ENCODE peak calls at places on chromosome X, in nine cellular contexts. S is foreskin keratinocyte; K is AG10803; D is CD4-positive, alpha-beta T cell; I is fibroblast of lung; L is astrocyte of the spinal cord; V is heart right ventricle; O is WERI-Rb-1; U is HFF-Myc. Q is an unnamed sample.

GRCh38 chrX:46327229-46328081 is 217.8 kb downstream of the ZNF674 start:
- DNase-seq in S (peak), K (peak), D (no peak), I (peak), L (peak), V (peak), O (no peak), U (no peak), Q (peak)

GRCh38 chrX:96182366-96182765 is 502.3 kb upstream of the DIAPH2 start:
- DNase-seq in S (peak), K (peak), D (no peak), I (peak), L (peak), V (no peak), O (peak), U (no peak), Q (peak)

GRCh38 chrX:23784487-23785301 is 1.7 kb downstream of the SAT1 start:
- DNase-seq in S (peak), K (peak), D (no peak), I (peak), L (peak), V (no peak), O (no peak), U (no peak), Q (no peak)

GRCh38 chrX:15056044-15056443 is 182.8 kb downstream of the MOSPD2 start:
- DNase-seq in S (peak), K (no peak), D (no peak), I (no peak), L (no peak), V (no peak), O (no peak), U (no peak), Q (no peak)

GRCh38 chrX:134625315-134625718 is 33.0 kb downstream of the PLAC1 start:
- DNase-seq in S (no peak), K (peak), D (no peak), I (peak), L (no peak), V (no peak), O (no peak), U (no peak), Q (no peak)

GRCh38 chrX:137565921-137566745 is at the start of gene ZIC3:
- DNase-seq in S (no peak), K (peak), D (no peak), I (peak), L (peak), V (peak), O (no peak), U (no peak), Q (peak)

GRCh38 chrX:16125520-16126149 is 2.3 kb downstream of the GRPR start:
- DNase-seq in S (no peak), K (no peak), D (no peak), I (no peak), L (no peak), V (no peak), O (no peak), U (no peak), Q (no peak)

GRCh38 chrX:40010550-40011364 is 87.0 kb downstream of the BCOR start:
- DNase-seq in S (no peak), K (no peak), D (no peak), I (no peak), L (no peak), V (no peak), O (peak), U (no peak), Q (peak)

GRCh38 chrX:17984415-17984814 is 123.3 kb upstream of the RAI2 start:
- DNase-seq in S (no peak), K (no peak), D (no peak), I (no peak), L (no peak), V (no peak), O (no peak), U (no peak), Q (no peak)

GRCh38 chrX:136425996-136426395 is 61.8 kb upstream of the BRS3 start:
- DNase-seq in S (no peak), K (no peak), D (no peak), I (no peak), L (no peak), V (no peak), O (no peak), U (no peak), Q (no peak)

GRCh38 chrX:122055450-122055849 is 1008.0 kb downstream of the GLUD2 start:
- DNase-seq in S (no peak), K (no peak), D (no peak), I (no peak), L (no peak), V (no peak), O (no peak), U (no peak), Q (no peak)

GRCh38 chrX:77936299-77936698 is 25.8 kb downstream of the ATP7A start:
- DNase-seq in S (no peak), K (no peak), D (no peak), I (no peak), L (no peak), V (no peak), O (no peak), U (no peak), Q (no peak)

GRCh38 chrX:9340619-9341304 is 124.1 kb upstream of the TBL1X start:
- DNase-seq in S (no peak), K (peak), D (peak), I (peak), L (no peak), V (peak), O (no peak), U (no peak), Q (peak)

GRCh38 chrX:47707031-47707780 is 48.2 kb upstream of the UXT start:
- DNase-seq in S (no peak), K (peak), D (no peak), I (peak), L (peak), V (no peak), O (peak), U (no peak), Q (no peak)

GRCh38 chrX:78665286-78665685 is 6.2 kb upstream of the RTL3 start:
- DNase-seq in S (no peak), K (peak), D (no peak), I (no peak), L (no peak), V (no peak), O (no peak), U (no peak), Q (no peak)

GRCh38 chrX:47706575-47706974 is 47.6 kb upstream of the UXT start:
- DNase-seq in S (peak), K (peak), D (no peak), I (peak), L (peak), V (no peak), O (no peak), U (no peak), Q (no peak)

GRCh38 chrX:19121898-19122640 is at the start of gene ADGRG2:
- DNase-seq in S (peak), K (peak), D (no peak), I (peak), L (peak), V (peak), O (peak), U (no peak), Q (peak)

GRCh38 chrX:52280812-52281211 is 88.0 kb upstream of the XAGE2 start:
- DNase-seq in S (no peak), K (no peak), D (no peak), I (no peak), L (no peak), V (no peak), O (no peak), U (no peak), Q (no peak)

GRCh38 chrX:105975382-105975781 is 63.1 kb downstream of the SERPINA7 start:
- DNase-seq in S (peak), K (no peak), D (no peak), I (peak), L (peak), V (no peak), O (no peak), U (no peak), Q (no peak)

GRCh38 chrX:126820700-126821420 is 1.3 kb downstream of the PRR32 start:
- DNase-seq in S (no peak), K (no peak), D (no peak), I (no peak), L (no peak), V (peak), O (no peak), U (no peak), Q (no peak)

GRCh38 chrX:120653000-120653399 is 23.1 kb upstream of the C1GALT1C1 start:
- DNase-seq in S (no peak), K (peak), D (no peak), I (no peak), L (no peak), V (no peak), O (peak), U (no peak), Q (no peak)

GRCh38 chrX:30308263-30309138 is 689 bp downstream of the NR0B1 start:
- DNase-seq in S (no peak), K (peak), D (no peak), I (peak), L (peak), V (no peak), O (peak), U (no peak), Q (peak)

GRCh38 chrX:50202539-50202938 is 1.7 kb upstream of the AKAP4 start:
- DNase-seq in S (peak), K (no peak), D (no peak), I (no peak), L (no peak), V (no peak), O (no peak), U (no peak), Q (no peak)

GRCh38 chrX:81577028-81577427 is 375.1 kb downstream of the SH3BGRL start:
- DNase-seq in S (no peak), K (no peak), D (no peak), I (no peak), L (no peak), V (no peak), O (no peak), U (no peak), Q (no peak)

GRCh38 chrX:130216312-130216711 is 44.5 kb downstream of the RAB33A start:
- DNase-seq in S (no peak), K (peak), D (no peak), I (peak), L (no peak), V (no peak), O (no peak), U (no peak), Q (no peak)

GRCh38 chrX:155179343-155179997 is 36.8 kb upstream of the VBP1 start:
- DNase-seq in S (peak), K (no peak), D (no peak), I (no peak), L (no peak), V (no peak), O (no peak), U (no peak), Q (no peak)

GRCh38 chrX:10047133-10047532 is 80.0 kb downstream of the CLDN34 start:
- DNase-seq in S (no peak), K (no peak), D (no peak), I (no peak), L (no peak), V (no peak), O (no peak), U (no peak), Q (no peak)

GRCh38 chrX:139554367-139554766 is 23.8 kb downstream of the F9 start:
- DNase-seq in S (no peak), K (no peak), D (no peak), I (no peak), L (no peak), V (no peak), O (no peak), U (no peak), Q (no peak)

GRCh38 chrX:19544693-19545305 is 29.5 kb upstream of the MAP3K15 start:
- DNase-seq in S (peak), K (peak), D (no peak), I (peak), L (peak), V (peak), O (peak), U (peak), Q (peak)

GRCh38 chrX:29024813-29025342 is 437.6 kb downstream of the IL1RAPL1 start:
- DNase-seq in S (peak), K (no peak), D (no peak), I (peak), L (no peak), V (no peak), O (no peak), U (no peak), Q (no peak)

GRCh38 chrX:115591856-115592842 is 31.2 kb downstream of the PLS3 start:
- DNase-seq in S (peak), K (no peak), D (no peak), I (no peak), L (no peak), V (no peak), O (no peak), U (no peak), Q (no peak)

GRCh38 chrX:88613338-88613737 is 133.7 kb upstream of the CPXCR1 start:
- DNase-seq in S (peak), K (no peak), D (no peak), I (no peak), L (no peak), V (no peak), O (no peak), U (no peak), Q (peak)
- TF ChIP-seq CTCF in S (no peak), K (no peak), D (no peak), I (no peak), L (peak), V (no peak), O (peak), U (no peak), Q (peak)

GRCh38 chrX:118455013-118455412 is 40.6 kb upstream of the DOCK11 start:
- DNase-seq in S (no peak), K (no peak), D (no peak), I (no peak), L (no peak), V (no peak), O (no peak), U (no peak), Q (no peak)

DNA sequence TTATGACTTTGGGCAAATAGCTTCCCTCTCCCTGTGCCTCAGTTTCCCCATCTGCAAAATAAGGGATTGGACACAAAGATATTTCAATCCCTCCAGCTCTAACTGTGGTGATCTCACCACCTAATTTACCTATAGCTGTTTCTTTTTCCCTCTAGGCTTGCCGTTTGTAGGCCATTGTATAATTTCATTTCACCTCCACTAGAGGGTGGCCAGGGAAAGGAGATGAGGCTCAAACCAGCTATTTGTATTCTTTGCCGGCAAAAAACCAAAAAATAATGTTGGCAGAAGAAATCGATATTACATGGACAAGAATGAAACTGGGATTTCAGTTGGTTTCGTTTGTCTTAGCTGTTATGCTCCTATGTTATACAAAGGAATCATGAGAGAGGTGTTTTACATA is 36.1 kb upstream of the DOCK11 start:
- DNase-seq in S (peak), K (peak), D (peak), I (peak), L (peak), V (no peak), O (no peak), U (no peak), Q (no peak)
- TF ChIP-seq CTCF in S (peak), K (peak), D (peak), I (peak), L (peak), V (peak), O (peak), U (peak), Q (peak)

GRCh38 chrX:107102980-107103379 is 15.6 kb downstream of the RBM41 start:
- DNase-seq in S (peak), K (no peak), D (no peak), I (peak), L (peak), V (no peak), O (no peak), U (no peak), Q (no peak)
- TF ChIP-seq CTCF in S (peak), K (peak), D (no peak), I (no peak), L (peak), V (no peak), O (no peak), U (no peak), Q (no peak)

GRCh38 chrX:149522914-149523313 is 17.8 kb upstream of the IDS start:
- DNase-seq in S (no peak), K (no peak), D (no peak), I (no peak), L (no peak), V (no peak), O (no peak), U (no peak), Q (no peak)

GRCh38 chrX:149528381-149528780 is 12.4 kb upstream of the EOLA1 start:
- DNase-seq in S (no peak), K (no peak), D (no peak), I (no peak), L (no peak), V (no peak), O (no peak), U (no peak), Q (no peak)

GRCh38 chrX:149531599-149531998 is 9.2 kb upstream of the EOLA1 start:
- DNase-seq in S (no peak), K (no peak), D (no peak), I (no peak), L (no peak), V (no peak), O (no peak), U (no peak), Q (no peak)

DNA sequence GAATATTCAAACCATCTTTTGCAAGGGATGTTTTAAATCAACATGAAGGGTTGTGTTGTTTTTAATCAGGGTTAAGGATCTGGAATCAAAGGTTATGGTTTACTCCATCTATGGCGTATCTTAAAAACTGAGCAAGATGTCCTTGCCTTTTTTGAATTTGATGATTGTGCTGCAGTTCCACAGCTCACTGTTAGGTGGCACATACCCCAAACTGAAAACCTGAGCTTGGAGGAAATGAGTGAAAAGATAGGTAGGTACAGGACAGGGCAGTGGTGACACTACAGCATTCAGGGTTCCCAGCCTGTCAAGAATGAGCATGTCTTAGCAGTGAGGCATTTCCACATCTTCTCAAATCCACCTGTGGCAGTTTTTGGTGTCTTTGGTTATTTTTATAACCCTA is 13.1 kb upstream of the EOLA1 start:
- DNase-seq in S (no peak), K (peak), D (no peak), I (no peak), L (peak), V (no peak), O (no peak), U (no peak), Q (no peak)
- TF ChIP-seq CTCF in S (peak), K (peak), D (peak), I (peak), L (peak), V (peak), O (peak), U (peak), Q (peak)

GRCh38 chrX:153065389-153065788 is 6.9 kb upstream of the PNMA6A start:
- DNase-seq in S (no peak), K (no peak), D (no peak), I (no peak), L (no peak), V (no peak), O (no peak), U (no peak), Q (no peak)

GRCh38 chrX:153061732-153062131 is 5.5 kb downstream of the PNMA3 start:
- DNase-seq in S (peak), K (peak), D (no peak), I (peak), L (peak), V (no peak), O (no peak), U (no peak), Q (no peak)

GRCh38 chrX:153060095-153060445 is 3.8 kb downstream of the PNMA3 start:
- DNase-seq in S (no peak), K (no peak), D (no peak), I (no peak), L (no peak), V (no peak), O (no peak), U (no peak), Q (no peak)

GRCh38 chrX:153063315-153063714 is 7.0 kb downstream of the PNMA3 start:
- DNase-seq in S (no peak), K (peak), D (no peak), I (peak), L (peak), V (no peak), O (no peak), U (no peak), Q (no peak)

GRCh38 chrX:153064061-153064460 is 7.8 kb downstream of the PNMA3 start:
- DNase-seq in S (no peak), K (no peak), D (no peak), I (no peak), L (no peak), V (no peak), O (no peak), U (no peak), Q (no peak)
- TF ChIP-seq CTCF in S (no peak), K (no peak), D (no peak), I (no peak), L (no peak), V (no peak), O (no peak), U (no peak), Q (no peak)

DNA sequence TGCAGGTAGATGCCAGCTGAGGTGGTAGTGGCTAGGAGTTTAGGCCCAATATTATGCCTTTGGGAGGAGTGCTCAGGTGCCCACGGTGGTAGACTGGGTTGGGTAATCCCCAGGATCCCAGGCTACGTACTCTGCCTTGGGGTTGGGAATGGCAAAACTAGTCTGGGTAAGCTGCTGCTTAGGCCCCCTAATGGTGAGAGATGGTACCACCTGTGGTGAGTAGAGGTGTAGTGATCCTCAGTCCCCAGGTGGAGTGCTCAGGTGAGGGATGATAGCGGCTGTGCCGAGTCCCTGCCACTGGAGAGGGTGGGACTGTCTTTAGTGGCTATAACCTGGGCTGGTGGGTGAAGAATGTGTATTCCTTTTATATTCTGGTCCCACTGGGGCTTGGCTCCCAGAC is 75.2 kb downstream of the IL1RAPL2 start:
- DNase-seq in S (no peak), K (no peak), D (no peak), I (no peak), L (no peak), V (no peak), O (no peak), U (no peak), Q (no peak)
- TF ChIP-seq CTCF in S (peak), K (no peak), D (no peak), I (no peak), L (no peak), V (no peak), O (peak), U (no peak), Q (no peak)

Q was measured in nephron progenitor cell.